ENCODE peak calls at places on chromosomes 6 and 20, in six cellular contexts. Y is GM23248, H is HCT116, O is PC-3, R is SK-N-SH, N is MM.1S. V is an unnamed sample.

GRCh38 chr6:45668705-45669104 is 291.0 kb upstream of the SUPT3H start:
- DNase-seq in O (no peak), Y (no peak), R (no peak), H (no peak), N (no peak), V (no peak)

GRCh38 chr20:38337561-38338140 is 8.6 kb upstream of the LBP start:
- DNase-seq in O (peak; percentile 52), Y (peak; percentile 21), H (peak; percentile 74), R (peak; percentile 30), N (no peak), V (peak; percentile 89)

GRCh38 chr20:37385176-37385575 is 39.2 kb downstream of the SRC start:
- DNase-seq in O (no peak), H (no peak), Y (no peak), N (no peak), R (peak; percentile 32), V (no peak)

GRCh38 chr6:138664740-138665139 is 108.8 kb upstream of the CCDC28A start:
- DNase-seq in R (no peak), H (no peak), Y (no peak), N (no peak), O (no peak), V (no peak)

GRCh38 chr20:50373674-50374286 is 136.4 kb upstream of the PTPN1 start:
- DNase-seq in H (no peak), Y (peak; percentile 49), N (no peak), O (peak; percentile 87), R (no peak), V (no peak)

GRCh38 chr20:63942250-63943006 is 13.8 kb downstream of the UCKL1 start:
- DNase-seq in Y (peak; percentile 58), R (no peak), H (no peak), O (no peak), N (no peak), V (peak; percentile 80)

GRCh38 chr6:13668291-13668928 is 43.2 kb downstream of the RANBP9 start:
- DNase-seq in H (no peak), R (no peak), Y (peak; percentile 26), O (no peak), N (peak; percentile 85), V (no peak)

GRCh38 chr6:75331134-75331533 is 46.5 kb upstream of the TMEM30A start:
- DNase-seq in R (no peak), N (no peak), Y (peak; percentile 86), H (no peak), O (peak; percentile 65), V (no peak)

GRCh38 chr20:10636326-10636818 is 37.4 kb downstream of the JAG1 start:
- DNase-seq in Y (peak; percentile 25), O (peak; percentile 36), R (no peak), H (no peak), N (no peak), V (no peak)
- H3K4me2 ChIP-seq in Y (peak overlapping the region; percentile 37), O (no peak overlapping the region), R (no peak overlapping the region), H (no peak overlapping the region), N (no peak overlapping the region), V (peak overlapping the region; percentile 49)

DNA sequence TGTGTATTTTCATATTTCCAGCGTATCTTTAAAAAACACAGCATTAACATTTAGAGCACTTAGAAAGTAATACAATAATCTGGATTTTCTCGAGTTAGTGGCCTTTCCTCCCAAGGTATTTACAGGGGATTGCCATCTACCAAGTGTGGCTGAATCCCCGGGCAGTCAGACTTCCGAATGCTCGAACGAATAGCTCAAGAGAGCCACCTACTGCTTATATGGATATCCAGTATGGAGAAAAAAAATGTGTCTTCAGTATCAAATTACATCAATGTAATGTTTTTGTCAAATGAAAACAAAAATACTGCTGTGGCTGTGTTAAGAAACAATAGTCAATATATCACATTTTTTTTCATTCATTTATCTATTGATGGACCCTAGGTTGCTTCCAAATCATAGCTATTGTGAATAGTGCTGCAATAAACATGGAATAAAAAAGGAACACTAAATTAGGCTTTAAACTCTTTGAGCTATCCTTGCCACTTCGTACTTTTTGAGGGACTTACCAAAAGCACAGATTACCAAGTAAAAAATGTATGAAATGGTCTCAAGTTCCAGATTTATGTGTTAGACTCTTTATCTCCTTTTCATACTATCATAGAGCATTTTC is 654.5 kb upstream of the PTCHD4 start:
- DNase-seq in R (peak; percentile 22), O (peak; percentile 87), H (peak; percentile 59), N (peak; percentile 15), Y (peak; percentile 81), V (peak; percentile 77)
- H3K9ac ChIP-seq in R (no peak overlapping the region), O (peak overlapping the region; percentile 56), H (peak overlapping the region; percentile 3), N (no peak overlapping the region), Y (no peak overlapping the region), V (no peak overlapping the region)

DNA sequence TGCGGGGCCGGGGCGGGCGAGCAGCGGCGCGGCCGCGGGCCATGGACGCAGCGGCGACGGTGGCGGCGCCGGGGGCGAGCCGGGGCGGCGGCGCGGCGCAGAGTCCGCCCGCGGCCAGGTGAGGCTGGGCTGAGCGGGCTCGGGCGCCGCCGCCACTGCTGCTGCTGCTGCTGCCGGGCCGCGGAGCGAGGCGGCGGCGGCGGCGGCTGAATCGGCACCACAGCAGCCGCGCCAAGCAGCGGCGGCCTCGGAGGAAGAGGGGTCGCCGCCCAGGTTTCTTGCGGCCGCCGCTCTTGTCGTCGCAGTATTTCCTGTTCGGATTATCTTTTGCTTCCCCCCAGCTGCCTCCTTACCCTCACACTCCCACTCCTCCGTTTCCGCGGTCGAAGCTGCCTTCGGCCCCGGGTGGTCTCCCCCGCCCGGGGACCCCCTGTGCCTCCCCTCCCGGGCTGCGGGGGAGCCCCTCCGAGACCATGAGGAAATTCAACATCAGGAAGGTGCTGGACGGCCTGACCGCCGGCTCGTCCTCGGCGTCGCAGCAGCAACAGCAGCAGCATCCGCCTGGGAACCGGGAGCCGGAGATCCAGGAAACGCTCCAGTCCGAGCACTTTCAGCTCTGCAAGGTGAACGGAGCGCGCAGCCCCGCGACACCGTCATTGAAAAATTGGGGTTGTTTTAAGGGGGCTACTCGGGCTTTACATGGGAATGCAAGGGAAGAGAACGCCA is at the start of gene STXBP5:
- DNase-seq in O (peak; percentile 30), N (no peak), Y (peak; percentile 77), R (peak; percentile 66), H (no peak), V (peak; percentile 69)
- TF ChIP-seq EZH2phosphoT487 in O (no peak), N (no peak), Y (no peak), R (no peak), H (no peak), V (no peak)

GRCh38 chr6:22593895-22594294 is 24.5 kb downstream of the HDGFL1 start:
- DNase-seq in R (no peak), Y (no peak), O (no peak), H (no peak), N (no peak), V (no peak)
- H3K4me2 ChIP-seq in R (no peak overlapping the region), Y (no peak overlapping the region), O (no peak overlapping the region), H (no peak overlapping the region), N (no peak overlapping the region), V (no peak overlapping the region)

DNA sequence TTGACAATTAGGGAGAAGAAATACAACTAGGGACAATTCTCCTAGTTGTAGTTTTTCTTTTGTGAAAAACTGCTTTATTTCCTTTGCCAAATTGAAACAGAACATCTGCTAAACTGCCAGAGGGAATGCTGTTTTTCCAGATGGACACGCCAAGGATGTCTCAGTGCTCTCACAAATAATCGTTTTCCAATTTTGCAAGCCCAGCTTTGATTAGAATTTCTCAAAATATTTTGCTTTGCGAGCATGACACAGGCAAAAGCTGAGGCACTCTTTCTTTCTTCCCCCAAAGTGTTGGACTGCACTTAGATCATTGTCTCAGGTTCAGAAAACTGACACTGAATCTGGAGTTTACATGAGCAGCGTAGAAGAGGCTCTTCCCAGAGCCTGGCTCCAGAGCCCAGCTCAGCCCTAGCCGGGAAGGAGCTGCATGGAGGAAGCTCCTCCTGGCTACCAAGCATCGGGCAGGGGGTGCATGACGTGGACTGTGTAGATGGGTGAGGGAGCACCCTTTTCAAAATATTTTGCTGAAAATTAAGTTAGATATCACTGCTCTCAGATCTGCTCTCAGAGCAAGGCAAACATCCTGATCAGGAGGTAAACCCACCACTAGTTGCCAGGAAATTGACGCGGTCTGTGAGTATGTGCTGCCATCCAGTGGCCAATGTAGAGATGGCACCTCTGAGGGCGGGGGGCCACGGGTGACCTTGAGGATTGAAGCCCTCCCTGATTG is 107.5 kb downstream of the SLC22A3 start:
- DNase-seq in N (peak; percentile 8), Y (peak; percentile 71), R (peak; percentile 64), O (peak; percentile 64), H (peak; percentile 29), V (peak; percentile 70)
- H3K9ac ChIP-seq in N (no peak overlapping the region), Y (peak overlapping the region; percentile 60), R (no peak overlapping the region), O (peak overlapping the region; percentile 15), H (no peak overlapping the region), V (no peak overlapping the region)

GRCh38 chr6:118562959-118563358 is 14.9 kb downstream of the PLN start:
- DNase-seq in H (no peak), N (no peak), Y (peak; percentile 85), R (no peak), O (no peak), V (no peak)
- TF ChIP-seq EZH2phosphoT487 in H (no peak), N (no peak), Y (no peak), R (no peak), O (no peak), V (no peak)

DNA sequence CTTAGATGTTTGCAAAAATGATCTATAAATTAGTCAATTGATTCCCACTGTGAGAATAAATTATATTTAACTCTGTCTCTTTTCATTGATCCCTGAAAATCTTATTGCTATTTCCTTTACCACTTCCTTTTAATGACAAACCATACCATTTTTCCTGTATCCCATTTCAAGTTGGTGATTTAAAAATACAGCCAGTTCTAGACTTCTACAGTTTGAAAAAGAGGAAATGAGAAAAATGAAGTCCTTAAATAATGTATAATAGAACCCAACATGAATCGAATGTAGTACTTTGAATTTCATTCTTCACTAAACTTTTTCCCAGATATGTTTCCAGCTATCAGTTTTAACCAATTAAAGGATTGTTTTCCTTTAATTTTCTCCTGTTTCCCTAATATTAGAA is 29.5 kb upstream of the SDHAF4 start:
- DNase-seq in R (no peak), O (no peak), Y (no peak), H (no peak), N (no peak), V (no peak)
- H3K4me2 ChIP-seq in R (no peak overlapping the region), O (no peak overlapping the region), Y (no peak overlapping the region), H (no peak overlapping the region), N (no peak overlapping the region), V (no peak overlapping the region)

GRCh38 chr20:60501048-60501447 is 542.8 kb downstream of the CDH26 start:
- DNase-seq in H (no peak), R (no peak), Y (no peak), O (no peak), N (no peak), V (no peak)
- H3K9ac ChIP-seq in H (no peak overlapping the region), R (no peak overlapping the region), Y (no peak overlapping the region), O (no peak overlapping the region), N (no peak overlapping the region), V (no peak overlapping the region)

GRCh38 chr6:41286544-41287346 is at the start of gene TREM1:
- DNase-seq in O (peak; percentile 52), H (no peak), Y (peak; percentile 87), N (no peak), R (no peak), V (no peak)
- TF ChIP-seq EZH2phosphoT487 in O (no peak), H (no peak), Y (no peak), N (no peak), R (no peak), V (no peak)

DNA sequence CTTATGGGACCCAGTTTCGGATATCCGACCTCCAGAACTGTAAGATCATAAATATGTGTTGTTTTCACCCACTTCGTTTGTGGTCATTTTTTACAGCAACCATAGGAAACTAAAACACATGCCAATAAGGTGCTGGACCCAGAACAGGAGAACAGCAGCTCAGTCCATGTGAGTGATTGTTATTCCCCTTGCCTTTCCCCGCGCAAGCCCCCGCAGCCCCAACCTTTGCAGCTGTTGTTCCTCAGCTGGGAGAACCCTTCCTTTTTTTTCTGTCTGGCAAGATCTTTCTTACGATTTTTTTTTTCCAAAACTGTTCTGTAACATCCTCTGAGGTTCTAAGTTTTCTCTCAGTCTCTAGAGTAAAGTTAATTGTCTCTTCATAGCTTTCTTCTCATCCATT is 11.0 kb upstream of the VAPB start:
- DNase-seq in H (no peak), O (no peak), N (no peak), R (no peak), Y (no peak), V (no peak)
- H3K4me2 ChIP-seq in H (no peak overlapping the region), O (no peak overlapping the region), N (no peak overlapping the region), R (no peak overlapping the region), Y (no peak overlapping the region), V (no peak overlapping the region)

V was measured in neural progenitor cell.